ENCODE peak calls at places on chromosome 1, in ten cellular contexts. Q is fibroblast of lung; N is cardiac fibroblast; R is fibroblast of pulmonary artery; O is GM23248; W is naive thymus-derived CD4-positive, alpha-beta T cell; C is H1; G is HFF-Myc; V is right cardiac atrium; L is CD8-positive, alpha-beta memory T cell. H is an unnamed sample.

GRCh38 chr1:8011016-8011415 is 15.1 kb downstream of the ERRFI1 start:
- DNase-seq in R (no peak), G (no peak), V (no peak), O (no peak), N (no peak), L (no peak), W (no peak), C (no peak), Q (peak), H (peak)

GRCh38 chr1:226738995-226739695 is at the start of gene ITPKB:
- DNase-seq in N (peak), Q (peak), L (peak), R (peak), O (peak), C (peak), V (peak), W (peak), G (peak), H (peak)

GRCh38 chr1:151972533-151973270 is 21.0 kb downstream of the S100A10 start:
- DNase-seq in Q (peak), C (no peak), R (peak), W (no peak), V (no peak), L (no peak), G (peak), O (peak), N (peak), H (peak)

GRCh38 chr1:33758698-33759097 is 105.2 kb upstream of the HMGB4 start:
- DNase-seq in R (no peak), Q (no peak), L (no peak), N (peak), G (peak), O (peak), W (no peak), V (no peak), C (no peak), H (peak)

GRCh38 chr1:34192621-34193020 is 15.9 kb downstream of the C1orf94 start:
- DNase-seq in R (no peak), N (no peak), V (no peak), L (no peak), Q (no peak), W (no peak), O (no peak), G (no peak), C (no peak), H (no peak)

GRCh38 chr1:109928591-109929111 is 18.0 kb downstream of the CSF1 start:
- DNase-seq in R (peak), Q (peak), V (peak), O (peak), N (peak), G (no peak), L (no peak), W (no peak), C (no peak), H (peak)

GRCh38 chr1:246450485-246451251 is 56.4 kb downstream of the SMYD3 start:
- DNase-seq in O (peak), G (no peak), N (peak), C (no peak), L (no peak), W (no peak), V (no peak), Q (peak), R (peak), H (peak)

GRCh38 chr1:7290971-7291970 is 479.8 kb upstream of the VAMP3 start:
- DNase-seq in G (no peak), R (peak), N (peak), Q (peak), O (peak), C (peak), V (peak), L (no peak), W (no peak), H (peak)

GRCh38 chr1:156859523-156860112 is 701 bp upstream of the INSRR start:
- DNase-seq in W (no peak), L (no peak), V (peak), O (peak), Q (peak), R (peak), G (no peak), N (peak), C (peak), H (no peak)

GRCh38 chr1:218171302-218171893 is 113.7 kb upstream of the RRP15 start:
- DNase-seq in R (peak), C (no peak), L (no peak), G (peak), O (peak), V (no peak), W (no peak), Q (peak), N (peak), H (peak)

GRCh38 chr1:213065800-213066199 is 14.8 kb downstream of the RPS6KC1 start:
- DNase-seq in L (no peak), R (no peak), W (no peak), V (no peak), O (no peak), C (no peak), Q (no peak), N (no peak), G (no peak), H (no peak)

GRCh38 chr1:58821309-58821708 is 37.5 kb upstream of the JUN start:
- DNase-seq in R (no peak), L (no peak), C (no peak), N (no peak), V (no peak), Q (no peak), G (no peak), O (no peak), W (no peak), H (no peak)

GRCh38 chr1:102858695-102859094 is 249.6 kb downstream of the COL11A1 start:
- DNase-seq in N (peak), G (peak), W (no peak), O (peak), L (no peak), C (no peak), R (no peak), V (no peak), Q (no peak), H (peak)

GRCh38 chr1:227192163-227192562 is 126.1 kb downstream of the CDC42BPA start:
- DNase-seq in N (peak), V (no peak), C (no peak), G (peak), W (no peak), O (peak), L (no peak), R (peak), Q (peak), H (peak)

GRCh38 chr1:39981385-39981784 is 26.4 kb downstream of the MFSD2A start:
- DNase-seq in G (no peak), N (no peak), C (no peak), L (no peak), W (no peak), V (no peak), R (no peak), Q (no peak), O (no peak), H (no peak)

GRCh38 chr1:43383449-43383848 is 6.2 kb downstream of the MED8 start:
- DNase-seq in N (no peak), G (no peak), C (no peak), W (no peak), O (no peak), V (no peak), L (no peak), Q (no peak), R (no peak), H (no peak)

GRCh38 chr1:152577168-152577567 is 3.1 kb downstream of the LCE3D start:
- DNase-seq in R (no peak), Q (no peak), G (no peak), V (no peak), L (no peak), C (no peak), W (no peak), N (no peak), O (peak), H (peak)

GRCh38 chr1:151993084-151993733 is 450 bp downstream of the S100A10 start:
- DNase-seq in Q (no peak), L (peak), G (no peak), C (peak), R (no peak), O (peak), W (peak), N (peak), V (peak), H (no peak)

GRCh38 chr1:155166373-155167165 is 6.5 kb downstream of the KRTCAP2 start:
- DNase-seq in L (no peak), N (peak), G (no peak), Q (peak), R (peak), C (peak), O (no peak), V (peak), W (no peak), H (no peak)

GRCh38 chr1:32393832-32394140 is 455 bp downstream of the BSDC1 start:
- DNase-seq in G (no peak), R (peak), W (no peak), C (no peak), Q (no peak), V (no peak), O (peak), N (no peak), L (no peak), H (no peak)

GRCh38 chr1:201334325-201335173 is 42.9 kb downstream of the TNNT2 start:
- DNase-seq in N (no peak), W (no peak), G (no peak), O (peak), Q (no peak), V (no peak), C (no peak), L (no peak), R (no peak), H (no peak)

GRCh38 chr1:186442651-186443114 is 18.2 kb downstream of the PDC start:
- DNase-seq in C (no peak), V (no peak), L (no peak), N (peak), G (no peak), Q (peak), O (peak), W (no peak), R (peak), H (peak)

GRCh38 chr1:39359028-39359570 is 132.3 kb upstream of the BMP8A start:
- DNase-seq in L (no peak), G (no peak), Q (no peak), V (no peak), C (no peak), R (peak), N (peak), O (no peak), W (no peak), H (no peak)

GRCh38 chr1:64319985-64320384 is 116.6 kb downstream of the UBE2U start:
- DNase-seq in V (no peak), O (no peak), Q (no peak), G (no peak), C (no peak), L (no peak), N (no peak), W (no peak), R (no peak), H (no peak)

GRCh38 chr1:79839882-79840281 is 833.4 kb upstream of the ADGRL4 start:
- DNase-seq in O (no peak), C (no peak), R (no peak), V (no peak), G (no peak), L (no peak), N (no peak), Q (no peak), W (no peak), H (no peak)

GRCh38 chr1:200888349-200888838 is 6.3 kb upstream of the INAVA start:
- DNase-seq in C (no peak), W (no peak), O (no peak), G (no peak), Q (no peak), N (no peak), R (peak), L (peak), V (no peak), H (no peak)

GRCh38 chr1:116374340-116375164 is 1.5 kb downstream of the ATP1A1 start:
- DNase-seq in G (no peak), C (no peak), Q (no peak), W (peak), R (no peak), L (peak), V (peak), O (peak), N (no peak), H (no peak)

GRCh38 chr1:35001743-35002142 is 16.6 kb upstream of the TMEM35B start:
- DNase-seq in V (no peak), Q (no peak), W (no peak), L (no peak), N (peak), R (peak), O (peak), C (no peak), G (no peak), H (no peak)

GRCh38 chr1:59292557-59292956 is 4.3 kb upstream of the FGGY start:
- DNase-seq in G (no peak), W (no peak), N (peak), L (peak), C (no peak), O (peak), R (peak), V (no peak), Q (peak), H (peak)

GRCh38 chr1:172997941-172998361 is 52.8 kb downstream of the TNFSF18 start:
- DNase-seq in L (no peak), Q (no peak), R (peak), V (no peak), O (peak), G (no peak), N (peak), C (no peak), W (no peak), H (no peak)

GRCh38 chr1:53652441-53653199 is 86.3 kb downstream of the GLIS1 start:
- DNase-seq in W (no peak), C (no peak), G (no peak), O (no peak), V (no peak), N (no peak), L (no peak), R (no peak), Q (no peak), H (peak)

GRCh38 chr1:224203243-224204016 is 20.4 kb downstream of the DEGS1 start:
- DNase-seq in G (no peak), Q (peak), C (peak), N (peak), V (peak), L (no peak), O (peak), R (peak), W (no peak), H (peak)

GRCh38 chr1:160742428-160743127 is 3.5 kb downstream of the SLAMF7 start:
- DNase-seq in C (no peak), G (no peak), N (no peak), Q (no peak), R (no peak), V (no peak), O (no peak), W (no peak), L (no peak), H (no peak)
- H3K4me3 ChIP-seq in C (no peak), G (no peak), N (no peak), Q (no peak), R (no peak), V (no peak), O (no peak), W (peak), L (peak), H (no peak)

GRCh38 chr1:2137257-2138121 is 57.1 kb downstream of the FAAP20 start:
- DNase-seq in L (peak), O (no peak), V (peak), N (no peak), C (no peak), R (no peak), G (no peak), W (peak), Q (no peak), H (no peak)
- H3K4me3 ChIP-seq in L (no peak), O (no peak), V (no peak), N (no peak), C (no peak), R (no peak), G (no peak), W (no peak), Q (no peak), H (no peak)

GRCh38 chr1:75425001-75425400 is 185.9 kb downstream of the SLC44A5 start:
- DNase-seq in G (no peak), R (no peak), V (no peak), W (no peak), L (no peak), Q (no peak), O (no peak), C (no peak), N (no peak), H (no peak)
- H3K4me3 ChIP-seq in G (no peak), R (no peak), V (no peak), W (no peak), L (no peak), Q (no peak), O (no peak), C (no peak), N (no peak), H (no peak)

GRCh38 chr1:230230273-230230672 is 163.2 kb downstream of the GALNT2 start:
- DNase-seq in R (no peak), C (no peak), L (no peak), Q (no peak), O (no peak), V (no peak), G (no peak), W (no peak), N (peak), H (no peak)

GRCh38 chr1:230231739-230232075 is 164.7 kb downstream of the GALNT2 start:
- DNase-seq in R (peak), C (no peak), Q (peak), O (no peak), W (no peak), V (peak), N (peak), G (no peak), L (no peak), H (peak)

GRCh38 chr1:230233786-230234185 is 166.7 kb downstream of the GALNT2 start:
- DNase-seq in W (no peak), Q (no peak), C (peak), R (no peak), V (no peak), G (no peak), L (no peak), O (no peak), N (no peak), H (no peak)

GRCh38 chr1:230230948-230231738 is 164.1 kb downstream of the GALNT2 start:
- DNase-seq in O (no peak), R (no peak), L (no peak), Q (no peak), C (no peak), W (no peak), N (no peak), V (no peak), G (no peak), H (peak)

GRCh38 chr1:230232352-230232751 is 165.3 kb downstream of the GALNT2 start:
- DNase-seq in C (peak), G (no peak), R (peak), W (no peak), Q (peak), V (no peak), O (no peak), L (no peak), N (peak), H (peak)
- H3K4me3 ChIP-seq in C (no peak), G (no peak), R (peak), W (no peak), Q (peak), V (no peak), O (no peak), L (no peak), N (peak), H (no peak)

GRCh38 chr1:10957151-10957550 is 55.3 kb upstream of the TARDBP start:
- DNase-seq in V (no peak), G (no peak), R (no peak), W (no peak), L (no peak), C (no peak), N (no peak), O (no peak), Q (no peak), H (no peak)
- H3K4me3 ChIP-seq in V (no peak), G (no peak), R (no peak), W (no peak), L (no peak), C (no peak), N (no peak), O (no peak), Q (no peak), H (no peak)

GRCh38 chr1:193241132-193241827 is 54.9 kb upstream of the B3GALT2 start:
- DNase-seq in L (peak), Q (no peak), V (peak), O (no peak), G (no peak), C (no peak), N (no peak), W (no peak), R (no peak), H (no peak)
- H3K4me3 ChIP-seq in L (no peak), Q (no peak), V (no peak), O (no peak), G (no peak), C (no peak), N (no peak), W (no peak), R (no peak), H (no peak)

DNA sequence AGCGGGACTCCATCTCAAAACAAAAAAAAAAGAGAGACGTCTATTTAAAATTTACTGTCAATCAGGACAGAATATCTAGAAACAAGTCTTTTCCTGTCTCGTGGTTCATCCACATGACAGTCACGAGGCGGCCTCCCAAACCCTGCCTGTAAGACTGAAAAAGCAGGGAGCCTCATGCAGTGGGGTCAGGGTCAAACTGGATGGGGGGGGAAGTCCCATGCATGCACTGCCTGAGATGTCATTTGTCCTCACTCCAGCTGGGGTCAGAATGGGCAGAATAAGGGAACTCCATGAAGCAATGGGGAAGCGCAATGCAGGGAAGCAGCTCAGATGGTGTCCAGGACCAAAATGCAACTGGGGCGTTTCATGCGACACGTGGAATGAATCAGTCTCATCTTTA is 85.5 kb downstream of the PIK3CD start:
- DNase-seq in C (no peak), L (no peak), O (no peak), V (peak), N (no peak), R (no peak), W (no peak), Q (no peak), G (no peak), H (no peak)
- H3K4me3 ChIP-seq in C (no peak), L (no peak), O (no peak), V (no peak), N (no peak), R (no peak), W (no peak), Q (no peak), G (no peak), H (no peak)

GRCh38 chr1:15944308-15945010 is 31.4 kb downstream of the ZBTB17 start:
- DNase-seq in N (no peak), W (no peak), G (no peak), Q (no peak), C (no peak), V (no peak), O (no peak), L (no peak), R (no peak), H (no peak)

GRCh38 chr1:15945011-15945831 is 30.7 kb downstream of the ZBTB17 start:
- DNase-seq in V (no peak), W (no peak), G (no peak), R (no peak), N (no peak), O (no peak), Q (no peak), L (no peak), C (no peak), H (no peak)

GRCh38 chr1:15941899-15942660 is 33.8 kb downstream of the ZBTB17 start:
- DNase-seq in G (no peak), C (no peak), W (no peak), Q (no peak), O (no peak), V (no peak), R (no peak), L (no peak), N (no peak), H (no peak)

GRCh38 chr1:15942661-15943514 is 33.0 kb downstream of the ZBTB17 start:
- DNase-seq in N (no peak), L (no peak), C (no peak), V (no peak), G (no peak), W (no peak), Q (no peak), R (no peak), O (no peak), H (no peak)

DNA sequence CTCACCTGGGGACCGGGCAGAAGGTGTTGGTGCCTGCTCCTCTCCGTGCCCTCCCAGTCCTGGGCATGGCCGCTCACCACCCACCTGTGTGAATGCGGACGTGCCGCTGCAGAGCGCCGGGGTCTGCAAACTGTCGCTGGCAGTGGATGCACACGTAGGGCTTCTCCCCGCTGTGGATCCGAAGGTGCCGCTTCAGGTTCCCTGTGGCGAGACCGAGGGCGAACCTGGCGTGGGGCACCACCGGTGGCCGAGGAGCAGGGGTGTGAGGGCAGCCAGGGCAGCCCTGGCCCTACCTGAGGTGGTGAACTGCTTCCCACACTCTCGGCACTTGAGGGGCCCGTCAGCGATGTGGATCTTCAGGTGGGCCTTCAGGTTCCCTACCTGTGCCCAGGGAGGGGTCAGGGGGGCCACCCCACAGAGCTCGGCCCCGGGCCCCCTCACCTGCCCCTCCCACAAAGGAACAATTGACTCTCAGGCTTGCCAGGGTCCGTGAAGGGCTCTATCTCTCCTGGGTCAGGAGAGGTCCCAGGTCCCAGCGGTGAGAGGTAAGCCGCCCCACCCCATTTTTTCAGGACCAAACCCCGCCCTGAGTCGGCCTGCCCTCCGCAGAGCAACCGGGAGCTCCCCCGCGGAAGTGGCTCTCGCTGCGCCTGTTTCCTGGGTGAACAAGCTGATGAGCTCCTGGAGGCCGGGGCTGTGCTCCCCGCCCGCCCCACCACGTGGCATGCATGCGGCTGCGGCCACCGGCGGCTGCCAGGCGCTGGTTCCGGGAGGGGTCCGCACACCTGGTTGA is 32.2 kb downstream of the ZBTB17 start:
- DNase-seq in Q (no peak), W (no peak), L (no peak), G (no peak), V (no peak), N (no peak), C (no peak), R (no peak), O (no peak), H (no peak)
- H3K4me3 ChIP-seq in Q (no peak), W (no peak), L (no peak), G (no peak), V (no peak), N (no peak), C (no peak), R (no peak), O (no peak), H (no peak)